ENCODE peak calls at places on chromosomes 7 and 10, in five cellular contexts. M is CD8-positive, alpha-beta T cell; S is stomach; Y is right lobe of liver; T is ovary. D is an unnamed sample.

GRCh38 chr7:68542831-68543230 is 1055.4 kb upstream of the AUTS2 start:
- DNase-seq in M (no peak), S (no peak), Y (no peak), T (no peak), D (no peak)

GRCh38 chr10:101773923-101774588 is 1.9 kb downstream of the FGF8 start:
- DNase-seq in M (no peak), S (no peak), Y (no peak), T (no peak), D (no peak)

GRCh38 chr7:37784015-37784414 is 64.4 kb upstream of the NME8 start:
- DNase-seq in M (no peak), S (no peak), Y (no peak), T (no peak), D (no peak)

GRCh38 chr7:101171442-101171837 is 6.1 kb upstream of the VGF start:
- DNase-seq in M (no peak), S (no peak), Y (no peak), T (no peak), D (no peak)

GRCh38 chr7:55129409-55130078 is 110.7 kb downstream of the EGFR start:
- DNase-seq in M (no peak), S (no peak), Y (no peak), T (no peak), D (no peak)

GRCh38 chr7:70354409-70355169 is 756.3 kb downstream of the AUTS2 start:
- DNase-seq in M (no peak), S (no peak), Y (no peak), T (no peak), D (no peak)

GRCh38 chr7:148084138-148084537 is 506.4 kb upstream of the C7orf33 start:
- DNase-seq in M (no peak), S (peak; percentile 52), Y (no peak), T (peak; percentile 64), D (no peak)

GRCh38 chr7:131557521-131558385 is 1.3 kb upstream of the PODXL start:
- DNase-seq in M (no peak), S (peak; percentile 38), Y (no peak), T (peak; percentile 49), D (no peak)

GRCh38 chr7:46814516-46815250 is 767.2 kb downstream of the TNS3 start:
- DNase-seq in M (no peak), S (no peak), Y (no peak), T (no peak), D (no peak)

GRCh38 chr10:30438016-30438850 is 4.2 kb downstream of the MAP3K8 start:
- DNase-seq in M (no peak), S (no peak), Y (no peak), T (no peak), D (no peak)

DNA sequence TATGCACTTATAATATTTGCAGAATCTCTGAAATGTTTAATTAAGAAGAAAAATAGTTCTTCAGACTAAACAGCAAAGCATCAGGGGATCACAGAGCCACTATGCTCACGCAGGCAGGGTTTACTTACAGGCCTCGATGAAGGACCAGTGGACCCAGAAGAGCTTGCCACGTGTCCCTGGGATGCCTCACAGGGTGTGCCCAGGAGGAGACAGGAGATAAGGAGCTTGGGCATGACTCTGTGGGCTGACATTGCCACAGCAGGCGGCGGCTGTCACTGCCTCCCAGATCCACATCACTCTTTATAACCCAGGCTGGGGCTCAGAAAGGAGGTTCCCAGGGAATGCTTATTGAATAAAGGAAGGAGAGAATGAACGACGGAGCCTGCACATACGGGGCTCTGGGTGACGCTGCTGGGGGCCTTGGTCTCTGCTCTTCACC is 45.4 kb downstream of the VIPR2 start:
- DNase-seq in M (no peak), S (peak; percentile 22), Y (no peak), T (no peak), D (no peak)
- H3K27ac ChIP-seq in M (no peak overlapping the region), S (no peak overlapping the region), Y (no peak overlapping the region), T (peak overlapping the region; percentile 24), D (no peak overlapping the region)

GRCh38 chr10:14282271-14282670 is 48.5 kb downstream of the FRMD4A start:
- DNase-seq in M (no peak), S (no peak), Y (no peak), T (no peak), D (no peak)
- H3K27ac ChIP-seq in M (no peak overlapping the region), S (no peak overlapping the region), Y (no peak overlapping the region), T (no peak overlapping the region), D (no peak overlapping the region)

GRCh38 chr7:127844707-127845331 is 186.4 kb downstream of the LRRC4 start:
- DNase-seq in M (no peak), S (peak; percentile 55), Y (no peak), T (peak; percentile 55), D (no peak)

GRCh38 chr7:127845497-127846214 is 185.6 kb downstream of the LRRC4 start:
- DNase-seq in M (no peak), S (no peak), Y (no peak), T (no peak), D (no peak)

GRCh38 chr7:127847641-127848040 is 183.6 kb downstream of the LRRC4 start:
- DNase-seq in M (no peak), S (no peak), Y (no peak), T (no peak), D (no peak)

GRCh38 chr7:127850195-127850594 is 181.0 kb downstream of the LRRC4 start:
- DNase-seq in M (no peak), S (no peak), Y (no peak), T (no peak), D (no peak)

DNA sequence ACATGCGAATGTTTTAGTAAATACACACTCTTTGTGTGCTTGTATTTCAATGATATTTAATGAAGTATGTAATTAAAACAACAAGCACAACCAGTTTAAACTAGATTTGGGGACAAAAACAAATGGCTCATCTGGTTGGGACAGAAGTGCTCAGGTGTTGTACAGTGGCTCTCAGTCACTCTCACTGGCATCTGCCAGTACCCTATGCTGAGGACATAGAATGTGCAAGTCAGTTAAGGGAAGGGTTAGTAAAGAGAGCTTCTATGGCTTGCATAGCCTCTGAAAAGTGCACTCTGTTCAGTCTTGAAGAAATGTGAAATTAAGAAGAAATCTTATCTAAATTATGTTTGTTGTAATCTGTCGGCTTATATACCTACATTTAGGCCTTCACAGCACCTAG is 183.0 kb downstream of the LRRC4 start:
- DNase-seq in M (no peak), S (no peak), Y (no peak), T (no peak), D (no peak)
- H3K27ac ChIP-seq in M (no peak overlapping the region), S (no peak overlapping the region), Y (no peak overlapping the region), T (no peak overlapping the region), D (no peak overlapping the region)

GRCh38 chr10:13102002-13102794 is 2.2 kb downstream of the OPTN start:
- DNase-seq in M (no peak), S (no peak), Y (peak; percentile 76), T (no peak), D (no peak)
- H3K27ac ChIP-seq in M (no peak overlapping the region), S (peak overlapping the region; percentile 54), Y (peak overlapping the region; percentile 97), T (peak overlapping the region; percentile 63), D (peak overlapping the region; percentile 49)